ENCODE peak calls at places on chromosome X, in seven cellular contexts. L, R, J, B, A, X and G are unnamed samples.

GRCh38 chrX:57573754-57574153 is 18.1 kb upstream of the ZXDB start:
- DNase-seq in L (peak), R (no peak), J (no peak), B (no peak), A (no peak), X (no peak), G (no peak)

GRCh38 chrX:40008841-40009461 is 88.8 kb downstream of the BCOR start:
- DNase-seq in L (peak), R (no peak), J (no peak), B (no peak), A (no peak), X (no peak), G (no peak)

GRCh38 chrX:1341531-1342179 is 5.1 kb downstream of the IL3RA start:
- DNase-seq in L (no peak), R (no peak), J (no peak), B (no peak), A (no peak), X (no peak), G (no peak)

GRCh38 chrX:15956684-15957083 is 102.1 kb upstream of the AP1S2 start:
- DNase-seq in L (no peak), R (peak), J (no peak), B (no peak), A (no peak), X (no peak), G (no peak)

GRCh38 chrX:31336419-31336818 is 264.6 kb upstream of the FTHL17 start:
- DNase-seq in L (no peak), R (no peak), J (no peak), B (no peak), A (no peak), X (no peak), G (no peak)

GRCh38 chrX:93660575-93660974 is 12.8 kb downstream of the NAP1L3 start:
- DNase-seq in L (no peak), R (no peak), J (no peak), B (no peak), A (no peak), X (no peak), G (no peak)

GRCh38 chrX:66751136-66751782 is 112.4 kb upstream of the EDA2R start:
- DNase-seq in L (no peak), R (no peak), J (no peak), B (no peak), A (no peak), X (no peak), G (no peak)

GRCh38 chrX:16852617-16853179 is 17.5 kb downstream of the RBBP7 start:
- DNase-seq in L (peak), R (no peak), J (no peak), B (no peak), A (no peak), X (no peak), G (no peak)

GRCh38 chrX:107549504-107549903 is 78.8 kb upstream of the PRPS1 start:
- DNase-seq in L (no peak), R (no peak), J (no peak), B (no peak), A (no peak), X (no peak), G (no peak)

GRCh38 chrX:2262679-2263055 is 238.1 kb downstream of the DHRSX start:
- DNase-seq in L (no peak), R (no peak), J (no peak), B (no peak), A (no peak), X (no peak), G (no peak)

GRCh38 chrX:102768984-102769761 is 48.6 kb downstream of the GPRASP3 start:
- DNase-seq in L (peak), R (peak), J (peak), B (peak), A (peak), X (peak), G (peak)

GRCh38 chrX:103378990-103379389 is 2.7 kb downstream of the BEX3 start:
- DNase-seq in L (no peak), R (no peak), J (no peak), B (no peak), A (no peak), X (no peak), G (no peak)

GRCh38 chrX:17689971-17690409 is 47.3 kb upstream of the SCML1 start:
- DNase-seq in L (peak), R (peak), J (peak), B (peak), A (peak), X (peak), G (peak)

GRCh38 chrX:115494133-115494532 is 66.8 kb upstream of the PLS3 start:
- DNase-seq in L (no peak), R (no peak), J (no peak), B (no peak), A (no peak), X (no peak), G (no peak)

GRCh38 chrX:21933077-21933476 is 7.4 kb upstream of the SMS start:
- DNase-seq in L (no peak), R (no peak), J (no peak), B (no peak), A (no peak), X (no peak), G (no peak)

GRCh38 chrX:23792861-23793553 is 10.0 kb downstream of the SAT1 start:
- DNase-seq in L (no peak), R (no peak), J (no peak), B (no peak), A (no peak), X (no peak), G (no peak)

GRCh38 chrX:110657073-110657472 is 138.5 kb downstream of the CHRDL1 start:
- DNase-seq in L (no peak), R (no peak), J (no peak), B (no peak), A (peak), X (no peak), G (no peak)

GRCh38 chrX:155094468-155095061 is 23.3 kb downstream of the BRCC3 start:
- DNase-seq in L (peak), R (no peak), J (no peak), B (no peak), A (no peak), X (peak), G (no peak)

GRCh38 chrX:101550825-101551767 is 749 bp downstream of the ARMCX1 start:
- DNase-seq in L (no peak), R (peak), J (no peak), B (no peak), A (no peak), X (peak), G (no peak)

GRCh38 chrX:119686087-119686639 is 6.8 kb downstream of the SEPTIN6 start:
- DNase-seq in L (peak), R (no peak), J (no peak), B (no peak), A (no peak), X (peak), G (no peak)

GRCh38 chrX:120361906-120362305 is at the start of gene ATP1B4:
- DNase-seq in L (no peak), R (no peak), J (no peak), B (no peak), A (no peak), X (no peak), G (no peak)

GRCh38 chrX:18146954-18147353 is 73.7 kb downstream of the BEND2 start:
- DNase-seq in L (peak), R (peak), J (no peak), B (no peak), A (peak), X (peak), G (no peak)

GRCh38 chrX:70979136-70979762 is 48.4 kb upstream of the SLC7A3 start:
- DNase-seq in L (peak), R (peak), J (peak), B (no peak), A (no peak), X (peak), G (no peak)

GRCh38 chrX:1535241-1536041 is 1.5 kb downstream of the P2RY8 start:
- DNase-seq in L (peak), R (no peak), J (no peak), B (no peak), A (no peak), X (no peak), G (no peak)

GRCh38 chrX:1537031-1537715 is at the start of gene P2RY8:
- DNase-seq in L (peak), R (no peak), J (peak), B (peak), A (no peak), X (peak), G (peak)

GRCh38 chrX:139559383-139560042 is 29.0 kb downstream of the F9 start:
- DNase-seq in L (peak), R (peak), J (no peak), B (no peak), A (peak), X (peak), G (peak)

GRCh38 chrX:116238093-116238492 is 67.5 kb downstream of the AGTR2 start:
- DNase-seq in L (no peak), R (no peak), J (no peak), B (no peak), A (no peak), X (no peak), G (no peak)

GRCh38 chrX:140713174-140713539 is 3.6 kb downstream of the LINC00632 start:
- DNase-seq in L (peak), R (no peak), J (no peak), B (no peak), A (no peak), X (no peak), G (no peak)

GRCh38 chrX:155009994-155010472 is 12.5 kb downstream of the F8 start:
- DNase-seq in L (no peak), R (no peak), J (no peak), B (no peak), A (no peak), X (no peak), G (no peak)

GRCh38 chrX:150049647-150050046 is 111.4 kb upstream of the EOLA2 start:
- DNase-seq in L (no peak), R (no peak), J (no peak), B (no peak), A (no peak), X (peak), G (no peak)

GRCh38 chrX:150051096-150051495 is 112.8 kb upstream of the EOLA2 start:
- DNase-seq in L (no peak), R (no peak), J (no peak), B (no peak), A (no peak), X (no peak), G (no peak)

GRCh38 chrX:150052226-150052625 is 113.9 kb upstream of the EOLA2 start:
- DNase-seq in L (no peak), R (no peak), J (no peak), B (no peak), A (no peak), X (no peak), G (no peak)

GRCh38 chrX:150047818-150048217 is 109.5 kb upstream of the EOLA2 start:
- DNase-seq in L (no peak), R (no peak), J (no peak), B (no peak), A (no peak), X (peak), G (no peak)

DNA sequence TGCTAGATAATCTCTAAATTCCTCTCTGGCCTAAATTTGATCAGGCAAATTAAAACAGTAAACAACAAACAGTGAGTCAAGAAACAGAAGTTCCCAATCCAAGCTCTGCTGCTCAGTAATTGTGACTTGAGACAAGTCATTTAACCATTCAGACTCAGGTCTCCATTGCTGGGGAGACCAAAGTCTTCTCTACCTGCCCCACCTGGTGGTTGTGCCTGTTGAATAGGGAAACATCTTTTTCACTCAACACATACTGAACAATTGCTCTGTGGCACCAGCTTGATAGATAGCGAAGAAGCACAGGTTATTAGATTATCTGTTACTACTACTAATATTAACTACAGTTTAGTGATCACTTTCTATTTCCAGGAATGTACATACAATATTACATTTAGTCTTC is 112.1 kb upstream of the EOLA2 start:
- DNase-seq in L (peak), R (no peak), J (no peak), B (no peak), A (no peak), X (no peak), G (no peak)
- TF ChIP-seq CTCF in L (no peak), R (no peak), J (no peak), B (no peak), A (no peak), X (no peak), G (no peak)

GRCh38 chrX:19889582-19890342 is 2.4 kb upstream of the SH3KBP1 start:
- DNase-seq in L (peak), R (peak), J (no peak), B (peak), A (no peak), X (peak), G (peak)
- TF ChIP-seq CTCF in L (peak), R (no peak), J (no peak), B (no peak), A (no peak), X (no peak), G (peak)

DNA sequence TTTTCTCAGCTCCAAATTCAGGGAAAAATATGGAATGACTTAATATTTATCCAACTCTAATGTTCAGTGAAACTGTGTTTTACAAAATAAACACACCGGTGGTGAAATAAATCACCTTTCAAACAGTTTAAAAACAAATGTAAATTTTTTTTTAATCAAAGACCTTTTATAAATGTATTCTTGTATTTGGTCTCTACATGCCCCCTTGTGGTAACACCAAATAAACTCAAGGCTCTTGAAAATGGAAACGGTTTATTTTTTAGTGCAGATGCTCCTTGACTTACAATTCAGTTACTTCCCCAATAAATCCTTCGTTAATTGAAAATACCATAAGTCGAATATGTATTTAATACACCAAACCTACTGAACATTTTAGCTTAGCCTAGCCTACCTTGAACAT is 45.9 kb upstream of the ITM2A start:
- DNase-seq in L (peak), R (no peak), J (no peak), B (no peak), A (no peak), X (peak), G (peak)
- TF ChIP-seq CTCF in L (no peak), R (no peak), J (no peak), B (peak), A (peak), X (peak), G (peak)

DNA sequence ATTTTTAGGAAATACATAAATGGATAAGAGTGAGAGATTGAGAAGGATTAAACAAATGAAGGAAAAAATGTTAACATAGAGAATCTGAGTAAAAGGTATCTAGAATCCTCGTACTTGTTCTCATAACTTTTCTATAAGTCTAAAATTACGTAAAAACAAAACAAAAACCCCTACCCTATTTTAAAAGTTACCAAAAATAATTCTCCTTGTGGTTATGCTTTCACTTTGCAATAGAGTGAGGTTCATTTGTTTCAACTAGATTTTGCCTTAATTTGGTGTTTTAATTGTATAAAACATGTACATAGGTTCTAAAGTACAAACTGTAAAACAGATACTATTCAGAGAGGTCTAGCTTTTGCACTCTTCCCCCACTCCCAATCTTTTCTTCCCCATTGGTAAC is 3.8 kb upstream of the GPR34 start:
- DNase-seq in L (no peak), R (no peak), J (no peak), B (no peak), A (no peak), X (no peak), G (no peak)
- TF ChIP-seq CTCF in L (no peak), R (no peak), J (no peak), B (no peak), A (no peak), X (no peak), G (no peak)

GRCh38 chrX:150365953-150366911 is 3.1 kb downstream of the MAMLD1 start:
- DNase-seq in L (no peak), R (peak), J (no peak), B (no peak), A (no peak), X (peak), G (no peak)
- TF ChIP-seq CTCF in L (no peak), R (no peak), J (peak), B (no peak), A (no peak), X (peak), G (no peak)

GRCh38 chrX:106404512-106404911 is 207.3 kb upstream of the RADX start:
- DNase-seq in L (no peak), R (no peak), J (no peak), B (no peak), A (no peak), X (no peak), G (no peak)
- TF ChIP-seq CTCF in L (no peak), R (peak), J (no peak), B (no peak), A (peak), X (no peak), G (no peak)

GRCh38 chrX:11558972-11559371 is 106.7 kb downstream of the ARHGAP6 start:
- DNase-seq in L (peak), R (no peak), J (no peak), B (peak), A (no peak), X (no peak), G (peak)
- TF ChIP-seq CTCF in L (peak), R (no peak), J (peak), B (no peak), A (peak), X (no peak), G (peak)